ENCODE peak calls at places on chromosomes 7 and 10, in five cellular contexts. C, I, U, E and G are unnamed samples.

GRCh38 chr7:41046221-41046761 is 656.6 kb downstream of the INHBA start:
- DNase-seq in U (no peak), E (no peak), I (no peak), C (no peak), G (no peak)

GRCh38 chr10:43707755-43708154 is 59.1 kb upstream of the ZNF32 start:
- DNase-seq in E (no peak), U (no peak), I (no peak), C (no peak), G (peak; percentile 58)

GRCh38 chr7:80236696-80237095 is 102.1 kb downstream of the GNAI1 start:
- DNase-seq in C (no peak), U (no peak), E (no peak), I (no peak), G (no peak)

GRCh38 chr7:120591-120991 is 71.8 kb upstream of the FAM20C start:
- DNase-seq in I (no peak), U (no peak), E (no peak), C (no peak), G (no peak)

GRCh38 chr7:36182854-36183604 is 30.0 kb downstream of the EEPD1 start:
- DNase-seq in E (no peak), I (no peak), U (no peak), C (no peak), G (no peak)

GRCh38 chr7:69049341-69049740 is 548.9 kb upstream of the AUTS2 start:
- DNase-seq in I (no peak), C (no peak), U (no peak), E (no peak), G (no peak)

GRCh38 chr7:36084485-36085091 is 68.5 kb upstream of the EEPD1 start:
- DNase-seq in I (peak; percentile 52), E (peak; percentile 60), U (peak; percentile 23), C (peak; percentile 53), G (no peak)

GRCh38 chr10:36779238-36779846 is 346.1 kb upstream of the ANKRD30A start:
- DNase-seq in C (peak; percentile 47), U (peak; percentile 9), I (no peak), E (peak; percentile 74), G (peak; percentile 87)

GRCh38 chr10:71396714-71397339 is at the start of gene CDH23:
- DNase-seq in I (no peak), E (peak; percentile 88), U (no peak), C (peak; percentile 59), G (no peak)

GRCh38 chr10:79179404-79180309 is 110.9 kb downstream of the ZMIZ1 start:
- DNase-seq in E (peak; percentile 92), U (no peak), C (no peak), I (no peak), G (peak; percentile 43)

GRCh38 chr7:3000566-3000965 is 43.1 kb downstream of the CARD11 start:
- DNase-seq in I (no peak), C (no peak), E (no peak), U (no peak), G (no peak)

GRCh38 chr10:6069101-6069931 is 7.1 kb upstream of the IL2RA start:
- DNase-seq in C (no peak), E (no peak), I (no peak), U (no peak), G (peak; percentile 16)

GRCh38 chr10:16477757-16478156 is 40.9 kb downstream of the PTER start:
- DNase-seq in I (no peak), E (no peak), C (no peak), U (no peak), G (no peak)

GRCh38 chr7:71386200-71386599 is 254.3 kb downstream of the GALNT17 start:
- DNase-seq in E (no peak), C (no peak), U (no peak), I (no peak), G (no peak)

GRCh38 chr10:114291076-114291475 is 52.0 kb downstream of the VWA2 start:
- DNase-seq in C (no peak), I (no peak), E (no peak), U (no peak), G (no peak)

GRCh38 chr10:114291516-114291915 is 52.5 kb downstream of the VWA2 start:
- DNase-seq in E (no peak), I (no peak), C (no peak), U (no peak), G (no peak)

GRCh38 chr10:114289096-114289436 is 50.0 kb downstream of the VWA2 start:
- DNase-seq in U (no peak), C (no peak), I (no peak), E (no peak), G (no peak)

GRCh38 chr10:114288424-114289095 is 49.5 kb downstream of the VWA2 start:
- DNase-seq in C (no peak), U (no peak), E (no peak), I (no peak), G (no peak)

DNA sequence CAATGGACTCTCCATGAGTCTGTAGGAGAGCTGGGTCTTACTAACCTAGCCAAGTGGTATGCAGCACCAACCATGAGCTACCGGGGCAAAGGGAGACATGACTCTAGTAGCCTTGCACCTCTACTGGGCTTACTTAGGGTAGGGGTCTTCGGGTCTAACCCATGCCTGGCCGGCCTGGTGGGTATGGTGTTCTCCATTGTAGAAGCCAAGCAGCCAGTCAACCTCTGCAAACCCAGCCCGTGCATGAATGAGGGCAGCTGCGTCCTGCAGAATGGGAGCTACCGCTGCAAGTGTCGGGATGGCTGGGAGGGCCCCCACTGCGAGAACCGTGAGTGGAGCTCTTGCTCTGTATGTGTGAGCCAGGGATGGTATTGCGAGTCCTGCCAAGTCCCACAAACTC is 51.0 kb downstream of the VWA2 start:
- DNase-seq in U (no peak), E (no peak), I (no peak), C (no peak), G (no peak)
- TF ChIP-seq MAX in U (no peak), E (no peak), I (no peak), C (no peak), G (no peak)

DNA sequence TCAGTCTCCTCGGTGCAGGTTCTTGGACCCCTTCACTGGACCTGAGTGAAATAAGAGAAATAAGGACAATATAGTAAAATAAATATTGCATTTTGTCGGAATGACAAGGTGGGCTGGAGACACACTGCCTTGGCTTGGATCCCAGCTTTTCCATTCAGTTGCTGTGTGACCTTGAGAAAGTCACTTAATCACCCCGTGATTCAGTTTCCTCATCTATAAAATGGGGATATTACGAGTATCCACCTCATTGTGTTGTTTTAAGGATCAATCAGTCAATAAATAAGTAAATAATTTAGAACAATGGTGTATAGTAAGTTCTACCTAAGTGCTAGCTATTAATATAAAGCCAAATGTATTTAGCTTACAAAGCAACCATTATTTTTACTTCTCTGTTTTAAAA is 29.1 kb downstream of the HK1 start:
- DNase-seq in U (no peak), C (no peak), E (no peak), I (no peak), G (no peak)
- TF ChIP-seq MAX in U (no peak), C (no peak), E (no peak), I (no peak), G (no peak)

GRCh38 chr10:123645016-123645415 is 21.1 kb upstream of the GPR26 start:
- DNase-seq in U (no peak), I (no peak), C (no peak), E (no peak), G (no peak)

GRCh38 chr10:123651421-123652047 is 14.6 kb upstream of the GPR26 start:
- DNase-seq in U (no peak), E (no peak), C (no peak), I (no peak), G (no peak)

GRCh38 chr10:123645615-123646014 is 20.5 kb upstream of the GPR26 start:
- DNase-seq in C (no peak), U (no peak), I (no peak), E (no peak), G (no peak)

GRCh38 chr10:123648595-123648994 is 17.6 kb upstream of the GPR26 start:
- DNase-seq in E (no peak), C (no peak), U (no peak), I (no peak), G (no peak)

GRCh38 chr10:123649672-123650071 is 16.5 kb upstream of the GPR26 start:
- DNase-seq in E (no peak), C (no peak), I (no peak), U (no peak), G (no peak)
- TF ChIP-seq MAX in E (no peak), C (no peak), I (no peak), U (no peak), G (no peak)

DNA sequence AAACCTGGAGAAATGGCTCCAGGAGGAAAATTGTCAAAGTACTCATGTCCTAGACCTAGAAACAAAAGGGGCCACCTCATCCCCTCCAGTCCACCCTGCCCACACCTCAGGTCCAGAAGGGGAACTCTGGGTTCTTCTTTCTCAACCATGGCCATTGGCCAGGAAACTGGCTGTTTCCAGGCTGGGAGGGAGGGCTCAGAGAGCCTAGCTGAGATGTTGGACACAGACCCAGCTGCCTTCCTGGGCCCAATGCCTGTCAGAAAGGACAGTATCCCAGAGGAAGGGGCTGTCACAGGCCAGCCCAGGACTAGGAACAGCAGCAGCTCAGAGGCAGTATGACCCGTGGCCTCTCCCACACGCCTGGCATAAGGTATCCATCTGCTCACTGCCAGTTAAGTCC is 9.6 kb downstream of the GRID1 start:
- DNase-seq in U (no peak), I (no peak), E (no peak), C (no peak), G (no peak)
- TF ChIP-seq MAX in U (no peak), I (no peak), E (no peak), C (no peak), G (no peak)

GRCh38 chr7:28086198-28086597 is 94.4 kb downstream of the JAZF1 start:
- DNase-seq in E (no peak), C (no peak), I (no peak), U (no peak), G (no peak)

GRCh38 chr7:28088032-28088431 is 92.6 kb downstream of the JAZF1 start:
- DNase-seq in I (no peak), U (no peak), C (no peak), E (no peak), G (no peak)

GRCh38 chr7:28093617-28094232 is 86.9 kb downstream of the JAZF1 start:
- DNase-seq in E (peak; percentile 72), I (peak; percentile 50), C (peak; percentile 62), U (peak; percentile 67), G (peak; percentile 67)

GRCh38 chr7:28089120-28089714 is 91.4 kb downstream of the JAZF1 start:
- DNase-seq in I (no peak), C (no peak), E (no peak), U (no peak), G (no peak)

DNA sequence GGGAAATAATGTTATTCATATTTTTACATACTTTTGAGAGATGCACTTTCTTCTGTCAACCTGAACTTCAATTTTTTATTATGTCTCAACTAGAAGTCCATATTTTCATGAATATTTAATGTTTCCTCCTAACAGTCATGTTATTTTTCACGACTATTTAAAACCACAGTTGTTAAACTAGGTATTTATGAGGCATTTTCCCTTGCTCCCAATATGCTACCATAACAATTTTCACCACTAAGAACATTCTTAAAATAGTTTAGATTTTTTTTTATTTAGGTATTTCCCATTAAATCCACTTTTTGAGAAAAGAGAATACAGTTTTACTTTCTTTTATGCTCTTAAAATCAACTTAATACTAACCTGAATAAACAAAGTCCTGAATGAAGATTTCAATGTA is 89.4 kb downstream of the JAZF1 start:
- DNase-seq in C (no peak), E (no peak), I (no peak), U (no peak), G (no peak)
- TF ChIP-seq MAX in C (no peak), E (no peak), I (no peak), U (no peak), G (no peak)

GRCh38 chr7:129825005-129825553 is 127.7 kb downstream of the UBE2H start:
- DNase-seq in E (peak; percentile 95), U (peak; percentile 95), I (peak; percentile 91), C (peak; percentile 87), G (no peak)
- TF ChIP-seq MAX in E (peak; percentile 90), U (peak; percentile 86), I (no peak), C (peak; percentile 87), G (no peak)